ENCODE peak calls at places on chromosomes 3 and 15, in seven cellular contexts. One of them, this sample, is unnamed. For H3K4me1, the result is how much of the 10 kb centered on the place peaks cover.

GRCh38 chr3:116971531-116971930 is 262.0 kb downstream of the TUSC7 start:
- DNase-seq in CD4-positive, CD25-positive, alpha-beta regulatory T cell: no peak
- DNase-seq in mesenchymal stem cell: no peak
- DNase-seq in left lung: no peak
- DNase-seq in PC-9: no peak
- DNase-seq in GM23248: no peak
- DNase-seq in tibial nerve: no peak
- DNase-seq in this sample: no peak

GRCh38 chr3:135497979-135498378 is 467.5 kb upstream of the PPP2R3A start:
- DNase-seq in CD4-positive, CD25-positive, alpha-beta regulatory T cell: no peak
- DNase-seq in mesenchymal stem cell: no peak
- DNase-seq in left lung: no peak
- DNase-seq in PC-9: no peak
- DNase-seq in GM23248: no peak
- DNase-seq in tibial nerve: no peak
- DNase-seq in this sample: no peak

GRCh38 chr3:17158941-17159682 is 274.4 kb downstream of the PLCL2 start:
- DNase-seq in CD4-positive, CD25-positive, alpha-beta regulatory T cell: no peak
- DNase-seq in mesenchymal stem cell: no peak
- DNase-seq in left lung: no peak
- DNase-seq in PC-9: no peak
- DNase-seq in GM23248: no peak
- DNase-seq in tibial nerve: no peak
- DNase-seq in this sample: no peak

GRCh38 chr15:29278436-29279099 is 8.9 kb upstream of the NSMCE3 start:
- DNase-seq in CD4-positive, CD25-positive, alpha-beta regulatory T cell: no peak
- DNase-seq in mesenchymal stem cell: peak
- DNase-seq in left lung: no peak
- DNase-seq in PC-9: no peak
- DNase-seq in GM23248: peak
- DNase-seq in tibial nerve: no peak
- DNase-seq in this sample: no peak

GRCh38 chr3:81426826-81427565 is 334.4 kb downstream of the GBE1 start:
- DNase-seq in CD4-positive, CD25-positive, alpha-beta regulatory T cell: no peak
- DNase-seq in mesenchymal stem cell: no peak
- DNase-seq in left lung: no peak
- DNase-seq in PC-9: no peak
- DNase-seq in GM23248: no peak
- DNase-seq in tibial nerve: no peak
- DNase-seq in this sample: no peak

GRCh38 chr3:138608322-138609214 is at the start of gene FAIM:
- DNase-seq in CD4-positive, CD25-positive, alpha-beta regulatory T cell: peak
- DNase-seq in mesenchymal stem cell: peak
- DNase-seq in left lung: peak
- DNase-seq in PC-9: peak
- DNase-seq in GM23248: peak
- DNase-seq in tibial nerve: peak
- DNase-seq in this sample: peak

GRCh38 chr3:99472385-99472784 is 166.0 kb upstream of the COL8A1 start:
- DNase-seq in CD4-positive, CD25-positive, alpha-beta regulatory T cell: no peak
- DNase-seq in mesenchymal stem cell: no peak
- DNase-seq in left lung: no peak
- DNase-seq in PC-9: no peak
- DNase-seq in GM23248: peak
- DNase-seq in tibial nerve: no peak
- DNase-seq in this sample: no peak

GRCh38 chr3:8529738-8530525 is 28.3 kb downstream of the LMCD1 start:
- DNase-seq in CD4-positive, CD25-positive, alpha-beta regulatory T cell: no peak
- DNase-seq in mesenchymal stem cell: peak
- DNase-seq in left lung: no peak
- DNase-seq in PC-9: no peak
- DNase-seq in GM23248: peak
- DNase-seq in tibial nerve: no peak
- DNase-seq in this sample: peak

GRCh38 chr3:190322604-190323240 is 476 bp upstream of the CLDN1 start:
- DNase-seq in CD4-positive, CD25-positive, alpha-beta regulatory T cell: no peak
- DNase-seq in mesenchymal stem cell: peak
- DNase-seq in left lung: no peak
- DNase-seq in PC-9: no peak
- DNase-seq in GM23248: no peak
- DNase-seq in tibial nerve: no peak
- DNase-seq in this sample: no peak

GRCh38 chr3:122076414-122077292 is 21.5 kb downstream of the CD86 start:
- DNase-seq in CD4-positive, CD25-positive, alpha-beta regulatory T cell: no peak
- DNase-seq in mesenchymal stem cell: no peak
- DNase-seq in left lung: no peak
- DNase-seq in PC-9: no peak
- DNase-seq in GM23248: no peak
- DNase-seq in tibial nerve: no peak
- DNase-seq in this sample: no peak

GRCh38 chr3:46222435-46223161 is 14.5 kb upstream of the CCR1 start:
- DNase-seq in CD4-positive, CD25-positive, alpha-beta regulatory T cell: no peak
- DNase-seq in mesenchymal stem cell: no peak
- DNase-seq in left lung: no peak
- DNase-seq in PC-9: no peak
- DNase-seq in GM23248: no peak
- DNase-seq in tibial nerve: no peak
- DNase-seq in this sample: no peak

GRCh38 chr3:4746241-4746958 is 232.8 kb upstream of the BHLHE40 start:
- DNase-seq in CD4-positive, CD25-positive, alpha-beta regulatory T cell: no peak
- DNase-seq in mesenchymal stem cell: peak
- DNase-seq in left lung: no peak
- DNase-seq in PC-9: no peak
- DNase-seq in GM23248: peak
- DNase-seq in tibial nerve: no peak
- DNase-seq in this sample: no peak

GRCh38 chr15:39598186-39598850 is 17.4 kb downstream of the THBS1 start:
- DNase-seq in CD4-positive, CD25-positive, alpha-beta regulatory T cell: no peak
- DNase-seq in mesenchymal stem cell: peak
- DNase-seq in left lung: no peak
- DNase-seq in PC-9: no peak
- DNase-seq in GM23248: peak
- DNase-seq in tibial nerve: no peak
- DNase-seq in this sample: no peak

GRCh38 chr15:67136802-67137201 is 71.4 kb downstream of the SMAD3 start:
- DNase-seq in CD4-positive, CD25-positive, alpha-beta regulatory T cell: no peak
- DNase-seq in mesenchymal stem cell: peak
- DNase-seq in left lung: no peak
- DNase-seq in PC-9: no peak
- DNase-seq in GM23248: no peak
- DNase-seq in tibial nerve: no peak
- DNase-seq in this sample: no peak

GRCh38 chr15:67135494-67135893 is 70.1 kb downstream of the SMAD3 start:
- DNase-seq in CD4-positive, CD25-positive, alpha-beta regulatory T cell: no peak
- DNase-seq in mesenchymal stem cell: peak
- DNase-seq in left lung: no peak
- DNase-seq in PC-9: no peak
- DNase-seq in GM23248: peak
- DNase-seq in tibial nerve: no peak
- DNase-seq in this sample: no peak

GRCh38 chr15:67137951-67138935 is 72.8 kb downstream of the SMAD3 start:
- DNase-seq in CD4-positive, CD25-positive, alpha-beta regulatory T cell: no peak
- DNase-seq in mesenchymal stem cell: peak
- DNase-seq in left lung: no peak
- DNase-seq in PC-9: no peak
- DNase-seq in GM23248: peak
- DNase-seq in tibial nerve: no peak
- DNase-seq in this sample: no peak

GRCh38 chr15:67138946-67139855 is 73.8 kb downstream of the SMAD3 start:
- DNase-seq in CD4-positive, CD25-positive, alpha-beta regulatory T cell: no peak
- DNase-seq in mesenchymal stem cell: no peak
- DNase-seq in left lung: no peak
- DNase-seq in PC-9: no peak
- DNase-seq in GM23248: peak
- DNase-seq in tibial nerve: no peak
- DNase-seq in this sample: no peak

DNA sequence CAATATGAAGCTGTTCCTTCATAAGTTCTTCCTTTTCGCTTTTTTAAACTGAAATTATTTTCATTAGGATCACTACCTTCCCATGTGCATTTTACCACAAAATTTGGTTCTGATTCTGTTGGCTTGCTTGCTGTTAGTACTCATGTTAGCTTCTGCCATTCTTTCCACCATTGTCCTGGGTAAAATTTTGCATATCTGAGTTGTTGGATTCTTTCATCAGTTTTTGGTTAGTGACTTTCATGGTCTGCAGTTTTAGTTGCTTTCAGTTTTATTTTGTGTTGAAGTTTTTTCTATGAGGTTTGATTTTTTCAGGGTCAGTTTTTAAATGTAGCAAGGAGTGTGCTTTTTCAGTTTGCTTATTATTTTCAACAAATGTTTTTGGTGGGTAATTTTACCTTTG is 71.9 kb downstream of the SMAD3 start:
- DNase-seq in CD4-positive, CD25-positive, alpha-beta regulatory T cell: no peak
- DNase-seq in mesenchymal stem cell: peak
- DNase-seq in left lung: no peak
- DNase-seq in PC-9: no peak
- DNase-seq in GM23248: no peak
- DNase-seq in tibial nerve: no peak
- DNase-seq in this sample: no peak
- H3K27ac ChIP-seq in CD4-positive, CD25-positive, alpha-beta regulatory T cell: no peak
- H3K27ac ChIP-seq in mesenchymal stem cell: no peak
- H3K27ac ChIP-seq in left lung: peak
- H3K27ac ChIP-seq in PC-9: peak
- H3K27ac ChIP-seq in GM23248: peak
- H3K27ac ChIP-seq in tibial nerve: peak
- H3K27ac ChIP-seq in this sample: no peak

DNA sequence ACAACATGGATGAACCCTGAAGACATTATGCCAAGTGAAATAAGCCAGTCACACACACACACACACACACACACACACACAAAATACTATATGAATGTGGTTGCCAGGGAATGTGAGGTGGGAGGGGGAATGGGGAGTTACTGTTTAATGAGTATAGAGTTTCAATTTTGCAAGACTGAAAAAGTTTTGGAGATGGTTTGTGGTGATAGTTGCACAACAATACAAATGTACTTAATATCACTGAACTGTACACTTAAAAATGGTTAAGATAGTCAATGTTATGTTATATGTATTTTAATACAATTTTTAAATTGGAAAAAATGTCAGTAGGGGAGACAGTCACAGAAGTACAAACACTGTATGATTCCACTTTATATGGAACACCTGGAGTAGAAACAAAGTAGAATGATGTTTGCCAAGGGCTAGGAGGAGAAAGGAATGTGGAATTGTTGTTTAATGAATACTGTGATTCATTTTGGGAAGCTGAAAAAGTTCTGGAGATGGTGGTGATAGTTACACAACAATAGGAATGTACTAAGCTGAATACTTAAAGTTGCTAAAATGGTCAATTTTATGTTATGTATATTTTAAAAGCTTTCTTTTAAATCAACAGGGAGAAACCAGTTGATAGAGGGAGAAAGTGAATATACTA is 76.6 kb downstream of the RPL39L start:
- DNase-seq in CD4-positive, CD25-positive, alpha-beta regulatory T cell: no peak
- DNase-seq in mesenchymal stem cell: no peak
- DNase-seq in left lung: no peak
- DNase-seq in PC-9: peak
- DNase-seq in GM23248: peak
- DNase-seq in tibial nerve: no peak
- DNase-seq in this sample: no peak
- H3K4me1 ChIP-seq in CD4-positive, CD25-positive, alpha-beta regulatory T cell: under half
- H3K4me1 ChIP-seq in mesenchymal stem cell: under half
- H3K4me1 ChIP-seq in left lung: under half
- H3K4me1 ChIP-seq in PC-9: half or more
- H3K4me1 ChIP-seq in GM23248: under half
- H3K4me1 ChIP-seq in tibial nerve: under half
- H3K4me1 ChIP-seq in this sample: under half

DNA sequence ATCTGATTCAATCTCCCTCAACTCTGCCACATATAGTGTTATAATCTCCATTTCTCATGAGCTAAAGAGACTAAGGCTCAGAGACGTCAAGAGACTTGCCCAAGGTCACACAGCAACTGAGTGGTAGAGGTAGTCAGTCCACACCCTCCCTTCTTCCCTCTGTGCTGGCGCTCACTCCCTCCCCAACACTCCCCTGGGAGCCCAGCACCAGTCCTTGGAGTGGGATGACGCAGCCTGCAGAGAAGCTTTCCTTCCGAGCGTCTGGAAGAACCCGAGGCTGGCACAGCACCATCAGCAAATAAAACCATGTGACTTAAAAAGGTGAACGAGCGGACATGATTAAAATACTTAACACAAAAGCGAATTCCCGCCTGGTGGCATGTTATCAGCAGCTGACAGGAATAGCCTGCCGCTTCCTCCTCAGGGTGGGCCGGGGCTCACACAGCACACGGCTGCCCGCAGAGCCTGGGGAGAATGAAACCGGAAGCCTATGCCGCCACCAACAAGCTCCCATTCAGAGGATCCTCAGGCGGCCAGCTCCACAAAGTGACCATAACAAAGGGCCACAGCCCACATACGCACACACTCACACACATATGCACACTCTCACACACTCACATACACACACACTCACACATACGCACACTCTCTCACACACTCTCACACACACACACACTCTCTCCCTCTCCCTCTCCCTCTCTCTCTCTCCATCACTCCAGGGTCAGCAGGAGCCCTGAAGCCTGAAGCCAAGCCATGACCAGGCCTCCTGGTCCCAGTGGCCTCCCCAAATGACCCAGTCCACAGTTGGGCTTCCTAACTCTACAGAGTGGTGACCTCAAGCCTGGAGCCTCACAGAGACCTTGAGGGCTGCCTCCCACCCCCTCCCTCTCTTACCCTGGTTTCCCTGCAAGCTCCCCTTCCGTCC is 120.5 kb downstream of the XXYLT1 start:
- DNase-seq in CD4-positive, CD25-positive, alpha-beta regulatory T cell: no peak
- DNase-seq in mesenchymal stem cell: peak
- DNase-seq in left lung: peak
- DNase-seq in PC-9: no peak
- DNase-seq in GM23248: peak
- DNase-seq in tibial nerve: no peak
- DNase-seq in this sample: peak
- H3K27ac ChIP-seq in CD4-positive, CD25-positive, alpha-beta regulatory T cell: peak
- H3K27ac ChIP-seq in mesenchymal stem cell: no peak
- H3K27ac ChIP-seq in left lung: peak
- H3K27ac ChIP-seq in PC-9: no peak
- H3K27ac ChIP-seq in GM23248: peak
- H3K27ac ChIP-seq in tibial nerve: peak
- H3K27ac ChIP-seq in this sample: no peak

GRCh38 chr15:63372018-63372705 is 9.5 kb downstream of the CA12 start:
- DNase-seq in CD4-positive, CD25-positive, alpha-beta regulatory T cell: no peak
- DNase-seq in mesenchymal stem cell: peak
- DNase-seq in left lung: no peak
- DNase-seq in PC-9: peak
- DNase-seq in GM23248: peak
- DNase-seq in tibial nerve: no peak
- DNase-seq in this sample: peak

GRCh38 chr15:63371297-63371918 is 10.2 kb downstream of the CA12 start:
- DNase-seq in CD4-positive, CD25-positive, alpha-beta regulatory T cell: no peak
- DNase-seq in mesenchymal stem cell: peak
- DNase-seq in left lung: no peak
- DNase-seq in PC-9: no peak
- DNase-seq in GM23248: peak
- DNase-seq in tibial nerve: no peak
- DNase-seq in this sample: no peak

GRCh38 chr15:63373330-63373729 is 8.3 kb downstream of the CA12 start:
- DNase-seq in CD4-positive, CD25-positive, alpha-beta regulatory T cell: no peak
- DNase-seq in mesenchymal stem cell: no peak
- DNase-seq in left lung: no peak
- DNase-seq in PC-9: no peak
- DNase-seq in GM23248: no peak
- DNase-seq in tibial nerve: no peak
- DNase-seq in this sample: no peak

GRCh38 chr15:63373866-63374548 is 7.6 kb downstream of the CA12 start:
- DNase-seq in CD4-positive, CD25-positive, alpha-beta regulatory T cell: no peak
- DNase-seq in mesenchymal stem cell: no peak
- DNase-seq in left lung: no peak
- DNase-seq in PC-9: no peak
- DNase-seq in GM23248: no peak
- DNase-seq in tibial nerve: no peak
- DNase-seq in this sample: no peak

GRCh38 chr15:63372753-63373152 is 8.9 kb downstream of the CA12 start:
- DNase-seq in CD4-positive, CD25-positive, alpha-beta regulatory T cell: no peak
- DNase-seq in mesenchymal stem cell: peak
- DNase-seq in left lung: no peak
- DNase-seq in PC-9: no peak
- DNase-seq in GM23248: peak
- DNase-seq in tibial nerve: no peak
- DNase-seq in this sample: no peak
- H3K4me1 ChIP-seq in CD4-positive, CD25-positive, alpha-beta regulatory T cell: under half
- H3K4me1 ChIP-seq in mesenchymal stem cell: under half
- H3K4me1 ChIP-seq in left lung: under half
- H3K4me1 ChIP-seq in PC-9: under half
- H3K4me1 ChIP-seq in GM23248: half or more
- H3K4me1 ChIP-seq in tibial nerve: under half
- H3K4me1 ChIP-seq in this sample: under half

This sample was measured in aorta.